ENCODE peak calls at places on chromosomes 11 and 22, in eight cellular contexts. H is activated CD8-positive, alpha-beta T cell treated with anti-CD3 and anti-CD28 coated beads, Interleukin-2, amount 10 ng/mL, durations not matched to agents 7 days and 5 days; Z is stimulated activated CD8-positive, alpha-beta memory T cell treated with anti-CD3 and anti-CD28 coated beads, Interleukin-4, amount 100 ng/mL, for 1 hour; D is upper lobe of right lung; J is GM10248; L is ascending aorta; R is GM23338; I is NCI-H446 treated with DMSO at 0.1 percent for 48 hours. C is an unnamed sample.

GRCh38 chr11:92528051-92528450 is 303.4 kb downstream of the FAT3 start:
- DNase-seq in H (no peak), D (no peak), L (no peak), I (no peak), J (no peak), R (no peak), Z (no peak), C (peak)

GRCh38 chr11:2928605-2929510 is at the start of gene PHLDA2:
- DNase-seq in I (no peak), H (peak), J (peak), L (no peak), R (peak), Z (no peak), D (peak), C (peak)

GRCh38 chr22:30270841-30271240 is 4.2 kb upstream of the OSM start:
- DNase-seq in I (no peak), H (no peak), L (peak), J (no peak), Z (no peak), R (no peak), D (peak), C (peak)

GRCh38 chr22:35460678-35461077 is 60.7 kb downstream of the MCM5 start:
- DNase-seq in I (no peak), H (no peak), D (no peak), J (no peak), L (no peak), R (no peak), Z (no peak), C (no peak)

GRCh38 chr11:126748097-126748756 is 252.3 kb downstream of the KIRREL3 start:
- DNase-seq in D (peak), L (no peak), H (no peak), I (no peak), J (no peak), Z (no peak), R (peak), C (no peak)

GRCh38 chr22:17767236-17768065 is 6.8 kb downstream of the BID start:
- DNase-seq in Z (peak), L (no peak), J (peak), D (no peak), R (no peak), H (peak), I (no peak), C (no peak)

GRCh38 chr11:2379471-2380174 is 2.5 kb downstream of the CD81 start:
- DNase-seq in Z (no peak), R (no peak), H (no peak), L (no peak), I (no peak), J (no peak), D (no peak), C (no peak)

GRCh38 chr22:46173152-46173551 is 22.8 kb downstream of the PPARA start:
- DNase-seq in D (no peak), J (no peak), L (no peak), H (no peak), I (no peak), R (no peak), Z (no peak), C (no peak)

GRCh38 chr22:50182176-50183081 is 3.3 kb upstream of the TRABD start:
- DNase-seq in R (no peak), L (no peak), D (peak), I (no peak), Z (no peak), J (no peak), H (no peak), C (no peak)

GRCh38 chr11:19756675-19757475 is 44.2 kb downstream of the NAV2 start:
- DNase-seq in I (no peak), D (no peak), R (no peak), J (no peak), H (no peak), L (peak), Z (no peak), C (no peak)

GRCh38 chr11:129792663-129793062 is 23.0 kb upstream of the TMEM45B start:
- DNase-seq in H (no peak), L (no peak), D (no peak), I (no peak), J (no peak), R (no peak), Z (no peak), C (no peak)

GRCh38 chr11:134452026-134452848 is 40.2 kb upstream of the B3GAT1 start:
- DNase-seq in Z (no peak), I (no peak), R (no peak), L (no peak), H (no peak), D (peak), J (no peak), C (no peak)

GRCh38 chr11:2441171-2441570 is 3.1 kb downstream of the TRPM5 start:
- DNase-seq in J (no peak), R (no peak), L (no peak), H (no peak), I (no peak), Z (no peak), D (peak), C (no peak)

GRCh38 chr11:112932593-112932992 is 28.6 kb upstream of the NCAM1 start:
- DNase-seq in R (no peak), D (no peak), L (no peak), H (no peak), I (no peak), J (no peak), Z (no peak), C (peak)

GRCh38 chr11:124586247-124586860 is 16.6 kb downstream of the OR8A1 start:
- DNase-seq in D (peak), Z (no peak), J (peak), R (peak), I (peak), H (peak), L (no peak), C (peak)

GRCh38 chr11:44083433-44083832 is 12.0 kb upstream of the EXT2 start:
- DNase-seq in Z (no peak), I (no peak), D (no peak), L (no peak), H (no peak), R (no peak), J (no peak), C (no peak)

GRCh38 chr11:77144854-77145428 is 16.9 kb downstream of the MYO7A start:
- DNase-seq in H (no peak), Z (no peak), D (no peak), L (no peak), R (no peak), J (no peak), I (no peak), C (no peak)

GRCh38 chr22:24176630-24177029 is 4.7 kb upstream of the SUSD2 start:
- DNase-seq in D (no peak), L (no peak), H (no peak), J (no peak), Z (no peak), I (no peak), R (no peak), C (no peak)

GRCh38 chr11:124600924-124601323 is 10.3 kb upstream of the PANX3 start:
- DNase-seq in J (no peak), L (no peak), Z (no peak), D (no peak), I (no peak), H (no peak), R (peak), C (no peak)

GRCh38 chr22:49972163-49973017 is 11.8 kb downstream of the PIM3 start:
- DNase-seq in I (no peak), D (peak), L (no peak), J (no peak), H (peak), R (no peak), Z (no peak), C (no peak)

GRCh38 chr11:119092880-119093665 is 8.4 kb downstream of the HMBS start:
- DNase-seq in H (no peak), I (no peak), Z (no peak), R (no peak), J (no peak), D (no peak), L (no peak), C (peak)

GRCh38 chr11:36730761-36731160 is 132.7 kb upstream of the RAG2 start:
- DNase-seq in L (no peak), Z (no peak), I (no peak), R (no peak), J (no peak), H (no peak), D (no peak), C (no peak)

GRCh38 chr11:35623708-35624168 is 5.5 kb downstream of the FJX1 start:
- DNase-seq in I (peak), D (no peak), J (no peak), L (no peak), R (no peak), Z (no peak), H (no peak), C (peak)

GRCh38 chr11:65425105-65425970 is 2.7 kb downstream of the NEAT1 start:
- DNase-seq in H (peak), Z (peak), R (peak), J (no peak), I (no peak), D (peak), L (no peak), C (peak)

GRCh38 chr11:33701831-33702230 is 1.2 kb upstream of the C11orf91 start:
- DNase-seq in D (no peak), I (no peak), L (no peak), J (no peak), H (no peak), R (no peak), Z (no peak), C (peak)

GRCh38 chr11:75140269-75141138 is 10.4 kb upstream of the SLCO2B1 start:
- DNase-seq in D (peak), R (peak), L (no peak), J (peak), H (peak), Z (peak), I (no peak), C (peak)

GRCh38 chr11:120340529-120340928 is 4.3 kb downstream of the ARHGEF12 start:
- DNase-seq in Z (no peak), D (no peak), R (no peak), I (no peak), J (no peak), H (no peak), L (no peak), C (peak)

GRCh38 chr11:108551653-108552462 is 41.7 kb downstream of the EXPH5 start:
- DNase-seq in Z (no peak), H (no peak), J (no peak), D (no peak), R (no peak), I (no peak), L (no peak), C (peak)

GRCh38 chr22:38788016-38788415 is 5.9 kb downstream of the DNAL4 start:
- DNase-seq in Z (no peak), H (no peak), L (no peak), I (no peak), J (no peak), R (no peak), D (no peak), C (peak)

GRCh38 chr11:119996556-119996955 is 141.4 kb downstream of the TRIM29 start:
- DNase-seq in J (no peak), H (no peak), R (no peak), D (no peak), I (no peak), L (no peak), Z (no peak), C (no peak)